ENCODE peak calls at places on chromosomes 12 and 14, in four cellular contexts. N is HepG2, F is WTC11, X is K562. T is an unnamed sample.

GRCh38 chr12:12319501-12320322 is 30.3 kb downstream of the MANSC1 start:
- DNase-seq in N (peak), F (no peak), X (no peak), T (no peak)

GRCh38 chr12:117872521-117873169 is 96.1 kb downstream of the KSR2 start:
- DNase-seq in X (no peak), F (no peak), N (no peak), T (no peak)

GRCh38 chr12:131720241-131720640 is 9.4 kb downstream of the SFSWAP start:
- DNase-seq in F (no peak), X (no peak), N (no peak), T (no peak)

GRCh38 chr12:116718578-116719454 is 19.1 kb downstream of the SPRING1 start:
- DNase-seq in X (no peak), N (no peak), F (no peak), T (no peak)

GRCh38 chr14:72643317-72643801 is 250.5 kb downstream of the DPF3 start:
- DNase-seq in X (no peak), N (no peak), F (no peak), T (peak)

GRCh38 chr12:95529693-95530225 is 21.5 kb downstream of the USP44 start:
- DNase-seq in F (no peak), X (no peak), N (no peak), T (no peak)

GRCh38 chr14:103156733-103157411 is 33.6 kb downstream of the TNFAIP2 start:
- DNase-seq in X (no peak), N (no peak), F (peak), T (no peak)

GRCh38 chr12:104698871-104699270 is 242.1 kb downstream of the CHST11 start:
- DNase-seq in X (no peak), N (no peak), F (no peak), T (no peak)

GRCh38 chr12:1668833-1669543 is 21.9 kb upstream of the ADIPOR2 start:
- DNase-seq in X (peak), F (no peak), N (peak), T (no peak)

GRCh38 chr12:53695148-53696138 is 19.6 kb upstream of the ATP5MC2 start:
- DNase-seq in X (peak), F (peak), N (no peak), T (peak)

GRCh38 chr14:102451064-102451352 is 58.6 kb downstream of the ANKRD9 start:
- DNase-seq in X (no peak), F (no peak), N (no peak), T (no peak)

GRCh38 chr12:103401421-103401820 is 94.3 kb downstream of the C12orf42 start:
- DNase-seq in N (peak), F (no peak), X (no peak), T (peak)

GRCh38 chr12:14572401-14572800 is 4.7 kb upstream of the PLBD1 start:
- DNase-seq in N (no peak), X (no peak), F (no peak), T (no peak)

GRCh38 chr12:107105410-107105703 is 12.0 kb upstream of the CRY1 start:
- DNase-seq in F (no peak), N (no peak), X (no peak), T (no peak)

DNA sequence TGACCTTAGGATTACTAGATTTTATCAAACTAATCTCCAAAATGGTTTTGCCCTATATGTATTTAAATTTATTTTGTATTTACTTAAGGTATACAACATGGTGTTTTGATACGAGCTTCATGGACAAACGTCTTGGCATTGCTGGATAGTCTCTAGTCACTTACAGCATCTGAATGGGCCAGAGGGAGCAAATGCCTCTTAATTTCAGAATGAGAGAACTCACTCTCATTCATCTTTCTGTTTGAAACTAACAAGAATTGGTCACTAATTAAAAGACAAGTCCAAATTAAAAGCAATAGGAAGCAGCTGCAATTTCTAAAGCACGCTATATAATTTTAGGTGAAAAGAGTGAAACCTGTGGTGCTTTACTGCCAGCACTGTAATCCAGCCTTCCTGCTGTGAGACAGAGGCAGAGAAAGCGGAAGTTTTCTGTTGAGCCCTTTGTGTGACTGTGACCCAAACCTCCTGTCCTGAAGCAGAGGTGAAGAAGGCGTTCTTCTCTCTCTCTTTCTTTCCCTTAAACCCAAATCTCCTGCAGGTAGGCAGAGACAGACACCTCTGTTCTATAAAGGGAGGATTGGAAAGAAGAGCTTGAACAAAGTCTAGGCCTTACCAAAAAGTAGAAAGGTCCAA is 184.6 kb upstream of the NAV3 start:
- DNase-seq in F (peak), N (no peak), X (no peak), T (no peak)
- TF ChIP-seq HMGXB4 in F (no peak), N (no peak), X (no peak), T (no peak)

GRCh38 chr14:34257505-34257904 is 204.5 kb downstream of the SPTSSA start:
- DNase-seq in X (no peak), N (no peak), F (no peak), T (no peak)

GRCh38 chr14:34254596-34254995 is 207.4 kb downstream of the SPTSSA start:
- DNase-seq in F (no peak), N (no peak), X (no peak), T (no peak)

GRCh38 chr14:34258318-34258717 is 203.7 kb downstream of the SPTSSA start:
- DNase-seq in F (no peak), X (no peak), N (no peak), T (peak)

GRCh38 chr14:34254031-34254430 is 208.0 kb downstream of the SPTSSA start:
- DNase-seq in F (no peak), X (no peak), N (no peak), T (no peak)

DNA sequence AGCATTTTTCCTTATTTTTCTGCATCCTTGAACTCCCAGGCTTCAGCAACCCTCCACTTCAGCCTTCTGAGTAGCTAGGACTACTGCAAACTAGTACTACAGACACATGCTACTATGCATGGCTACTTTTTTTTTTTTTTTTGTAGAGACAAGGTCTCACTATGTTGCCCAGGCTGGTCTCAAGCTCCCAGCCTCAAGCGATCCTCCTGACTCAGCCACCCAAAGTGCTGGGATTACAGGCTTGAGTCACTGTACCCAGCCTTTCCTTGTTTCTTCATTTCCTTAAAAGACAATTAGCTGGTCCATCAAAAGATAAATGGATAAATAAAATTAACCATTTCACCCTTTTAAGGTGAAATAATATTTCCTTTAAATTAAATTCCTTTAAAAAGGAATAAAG is 205.8 kb downstream of the SPTSSA start:
- DNase-seq in N (no peak), F (no peak), X (no peak), T (no peak)
- TF ChIP-seq HMGXB4 in N (no peak), F (no peak), X (no peak), T (no peak)

GRCh38 chr12:121796855-121797751 is 3.6 kb upstream of the RHOF start:
- DNase-seq in N (peak), X (peak), F (peak), T (peak)

GRCh38 chr12:121799842-121800693 is 3.7 kb upstream of the SETD1B start:
- DNase-seq in N (peak), F (peak), X (peak), T (peak)

GRCh38 chr12:121798807-121799174 is 5.0 kb upstream of the SETD1B start:
- DNase-seq in F (no peak), N (no peak), X (no peak), T (no peak)

GRCh38 chr12:121799175-121799841 is 4.5 kb upstream of the SETD1B start:
- DNase-seq in F (no peak), X (peak), N (peak), T (peak)

GRCh38 chr12:121797937-121798801 is 4.7 kb upstream of the RHOF start:
- DNase-seq in X (peak), F (no peak), N (no peak), T (peak)
- TF ChIP-seq HMGXB4 in X (no peak), F (no peak), N (peak), T (no peak)

DNA sequence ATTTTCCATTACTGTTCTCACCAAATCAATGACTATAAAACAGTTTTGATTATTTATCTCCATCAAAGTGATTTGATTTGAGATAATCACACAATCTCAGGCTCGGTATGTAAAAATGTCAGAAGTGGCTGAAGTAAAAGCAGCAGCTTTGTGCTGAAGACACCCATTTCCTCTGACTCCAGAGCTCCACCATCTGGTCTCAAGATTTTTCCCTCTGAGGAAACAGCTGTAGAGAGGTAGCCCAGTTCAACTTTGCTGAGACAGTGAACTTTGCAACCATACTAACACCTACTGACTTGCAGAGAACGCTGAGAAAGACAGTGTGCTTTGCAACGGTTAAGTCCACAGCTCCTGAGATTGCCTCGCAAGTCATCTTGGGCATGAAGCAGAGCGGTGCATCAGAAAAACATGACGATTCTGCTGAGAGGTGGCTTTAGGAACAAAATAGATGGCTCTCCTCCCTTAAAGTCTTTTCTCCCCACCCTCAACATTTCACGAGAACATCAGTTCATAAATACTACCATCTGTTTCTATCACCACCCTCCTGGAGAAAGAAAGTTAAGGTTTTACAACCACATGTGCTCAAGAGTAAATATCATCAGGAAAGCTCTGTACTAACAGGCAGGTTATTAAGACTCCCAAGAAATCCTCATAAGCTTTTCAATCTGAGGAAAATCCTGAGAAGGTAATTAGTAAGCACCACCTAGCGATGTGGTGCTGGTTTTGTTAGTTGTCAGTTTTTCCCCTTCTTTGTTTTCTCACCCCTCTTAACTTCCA is 34.8 kb downstream of the HIGD1C start:
- DNase-seq in N (peak), F (peak), X (peak), T (peak)
- TF ChIP-seq HMGXB4 in N (peak), F (no peak), X (no peak), T (no peak)

DNA sequence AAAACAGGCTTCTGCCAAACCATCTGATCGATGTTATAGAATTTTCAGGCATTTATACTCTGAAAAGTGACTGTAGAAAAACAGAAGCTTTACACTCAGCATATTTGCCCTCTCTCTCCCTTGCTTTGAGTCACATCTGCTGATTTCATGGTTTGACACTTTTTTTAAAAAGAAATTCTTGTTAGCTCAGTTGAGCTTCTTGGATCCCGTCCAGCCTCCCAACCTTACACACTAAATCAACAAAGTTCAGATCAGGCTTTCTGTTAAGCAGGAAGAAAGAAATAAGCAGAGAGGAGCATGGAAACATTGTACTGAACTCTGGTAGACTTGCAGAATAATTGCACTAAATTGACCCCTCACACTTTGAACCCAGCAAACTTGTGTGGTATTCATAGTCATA is 193.6 kb upstream of the SEL1L start:
- DNase-seq in N (no peak), F (no peak), X (no peak), T (no peak)
- TF ChIP-seq HMGXB4 in N (no peak), F (no peak), X (no peak), T (no peak)

DNA sequence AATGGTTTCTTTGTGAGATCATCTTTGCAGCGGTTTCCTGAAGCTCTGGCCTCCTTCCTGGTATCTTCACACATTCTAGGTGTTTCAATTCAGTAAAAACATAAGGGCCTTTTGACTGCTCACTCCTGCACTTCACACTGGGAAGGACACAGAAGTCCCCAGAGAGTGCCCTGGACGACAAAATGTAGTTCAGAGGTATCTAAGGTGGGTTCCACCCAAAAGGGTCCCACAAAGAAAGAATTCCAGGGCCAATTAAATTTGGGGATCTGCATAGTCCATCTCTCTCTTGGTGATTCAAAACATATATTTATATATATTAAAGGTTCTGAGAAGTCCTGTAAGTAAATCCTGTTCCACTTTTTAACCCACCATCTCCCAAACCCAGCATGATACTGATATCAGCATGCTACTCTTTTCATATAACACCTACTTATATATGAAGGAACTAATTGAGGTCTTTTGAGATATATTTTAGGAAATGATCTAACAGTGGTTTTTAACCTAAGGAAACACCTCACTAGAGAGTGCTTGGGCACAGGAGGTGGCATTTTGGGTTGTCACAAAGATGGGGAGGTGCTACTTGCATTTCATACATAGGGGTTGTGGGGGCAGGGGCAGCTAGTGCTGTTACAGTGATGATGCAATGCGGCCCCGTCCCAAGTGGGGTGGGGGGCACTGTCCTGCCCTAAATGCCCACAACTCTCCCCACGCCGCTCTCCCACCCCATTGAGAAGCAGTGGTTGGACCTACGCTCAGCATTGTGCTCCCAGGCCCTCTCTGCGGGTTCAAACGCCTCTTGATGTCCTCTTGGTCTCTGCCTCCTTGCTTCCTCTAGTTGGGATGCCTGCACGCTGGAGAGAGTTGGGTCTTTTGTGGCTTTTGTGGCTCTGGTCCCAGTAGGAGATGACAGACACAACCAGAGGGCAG is 109.4 kb downstream of the ARF6 start:
- DNase-seq in F (no peak), N (no peak), X (peak), T (no peak)
- TF ChIP-seq HMGXB4 in F (no peak), N (no peak), X (no peak), T (no peak)

GRCh38 chr14:55303646-55304277 is 32.5 kb downstream of the FBXO34 start:
- DNase-seq in N (no peak), X (no peak), F (no peak), T (no peak)
- TF ChIP-seq HMGXB4 in N (no peak), X (no peak), F (no peak), T (no peak)

GRCh38 chr14:24179961-24180726 is 8.3 kb downstream of the REC8 start:
- DNase-seq in X (no peak), F (no peak), N (no peak), T (no peak)
- TF ChIP-seq HMGXB4 in X (no peak), F (no peak), N (no peak), T (no peak)

GRCh38 chr14:68978550-68978911 is 571 bp downstream of the ACTN1 start:
- DNase-seq in X (peak), F (peak), N (no peak), T (peak)
- TF ChIP-seq HMGXB4 in X (no peak), F (peak), N (no peak), T (no peak)

GRCh38 chr14:96001866-96002510 is 37.2 kb upstream of the C14orf132 start:
- DNase-seq in X (no peak), N (no peak), F (no peak), T (no peak)
- TF ChIP-seq HMGXB4 in X (no peak), N (no peak), F (no peak), T (no peak)